ENCODE peak calls at places on chromosomes 3 and 15, in ten cellular contexts. T is lower leg skin, W is fibroblast of villous mesenchyme, I is fibroblast of the aortic adventitia, S is fibroblast of mammary gland, E is OCI-LY7, Y is AG04449, D is cardiac muscle cell, Z is RWPE2, O is breast epithelium. H is an unnamed sample.
A peak's percentile ranks its signal among the peaks of the same experiment; 100 is the strongest.

GRCh38 chr3:73255609-73256029 is 194.2 kb downstream of the EBLN2 start:
- DNase-seq in I (peak; percentile 87), E (no peak), O (no peak), Y (no peak), W (peak; percentile 13), D (peak; percentile 89), Z (peak; percentile 61), T (no peak), S (peak; percentile 82), H (peak; percentile 77)

GRCh38 chr15:63145426-63145825 is 11.9 kb downstream of the RPS27L start:
- DNase-seq in D (no peak), S (no peak), W (no peak), O (no peak), I (no peak), Y (no peak), E (no peak), Z (no peak), T (no peak), H (no peak)

GRCh38 chr3:47910777-47911440 is 105.3 kb downstream of the MAP4 start:
- DNase-seq in O (no peak), Y (peak; percentile 62), Z (peak; percentile 58), W (peak; percentile 68), S (peak; percentile 91), E (no peak), T (peak; percentile 26), I (peak; percentile 81), D (no peak), H (peak; percentile 78)

GRCh38 chr3:170560717-170561382 is 25.0 kb downstream of the SLC7A14 start:
- DNase-seq in O (no peak), I (no peak), Z (no peak), Y (no peak), D (no peak), S (peak; percentile 39), E (no peak), W (no peak), T (no peak), H (no peak)

GRCh38 chr15:77430213-77430612 is 9.5 kb downstream of the HMG20A start:
- DNase-seq in W (no peak), Z (no peak), S (no peak), I (no peak), D (no peak), T (no peak), E (no peak), Y (no peak), O (no peak), H (no peak)

GRCh38 chr3:190676477-190676876 is 162.6 kb downstream of the IL1RAP start:
- DNase-seq in S (peak; percentile 71), T (no peak), Y (no peak), E (no peak), W (no peak), D (no peak), I (peak; percentile 48), Z (no peak), O (no peak), H (no peak)

GRCh38 chr3:54557538-54558419 is 370.1 kb downstream of the LRTM1 start:
- DNase-seq in S (no peak), I (no peak), Y (no peak), O (no peak), D (no peak), Z (no peak), E (no peak), T (peak; percentile 48), W (no peak), H (no peak)

GRCh38 chr15:31235298-31236183 is 91.1 kb upstream of the KLF13 start:
- DNase-seq in Z (peak; percentile 69), W (peak; percentile 70), D (peak; percentile 84), Y (no peak), E (peak; percentile 45), S (peak; percentile 52), T (no peak), I (peak; percentile 75), O (no peak), H (peak; percentile 17)

GRCh38 chr3:164467027-164467426 is 611.3 kb downstream of the SI start:
- DNase-seq in T (no peak), Y (no peak), S (no peak), O (no peak), Z (no peak), D (no peak), W (no peak), E (no peak), I (peak; percentile 11), H (no peak)

GRCh38 chr15:87744815-87745214 is 511.7 kb downstream of the NTRK3 start:
- DNase-seq in T (no peak), O (no peak), D (no peak), Z (no peak), I (no peak), Y (no peak), W (no peak), E (no peak), S (no peak), H (no peak)

GRCh38 chr3:37826933-37827332 is 34.7 kb upstream of the CTDSPL start:
- DNase-seq in Z (no peak), W (no peak), D (no peak), T (no peak), S (no peak), Y (no peak), I (no peak), E (no peak), O (no peak), H (no peak)

GRCh38 chr3:44918581-44918980 is 44.2 kb downstream of the TGM4 start:
- DNase-seq in D (no peak), Y (no peak), W (no peak), Z (no peak), O (no peak), T (no peak), E (no peak), I (no peak), S (no peak), H (no peak)

GRCh38 chr15:70435872-70436271 is 327.5 kb downstream of the UACA start:
- DNase-seq in Y (no peak), D (no peak), O (no peak), T (no peak), I (no peak), E (peak; percentile 35), S (no peak), W (no peak), Z (no peak), H (no peak)

GRCh38 chr15:94792166-94792565 is 560.8 kb downstream of the MCTP2 start:
- DNase-seq in T (no peak), W (peak; percentile 1), Y (no peak), Z (peak; percentile 68), I (no peak), E (no peak), O (no peak), D (no peak), S (peak; percentile 0), H (no peak)

GRCh38 chr3:15728766-15729165 is 69.0 kb downstream of the ANKRD28 start:
- DNase-seq in Z (no peak), S (peak; percentile 38), W (no peak), Y (no peak), O (no peak), D (no peak), T (no peak), E (no peak), I (peak; percentile 9), H (peak; percentile 29)

GRCh38 chr3:132637590-132637989 is 22.0 kb downstream of the ACAD11 start:
- DNase-seq in S (peak; percentile 42), T (no peak), O (no peak), I (peak; percentile 50), D (no peak), W (peak; percentile 47), E (no peak), Z (no peak), Y (no peak), H (peak; percentile 75)

GRCh38 chr3:68025189-68025588 is 370.8 kb upstream of the SUCLG2 start:
- DNase-seq in D (no peak), Y (no peak), E (no peak), S (no peak), W (no peak), T (no peak), I (no peak), Z (no peak), O (no peak), H (no peak)
- H3K4me3 ChIP-seq in D (no peak overlapping the region), Y (no peak overlapping the region), E (no peak overlapping the region), S (no peak overlapping the region), W (no peak overlapping the region), T (no peak overlapping the region), I (no peak overlapping the region), Z (no peak overlapping the region), O (no peak overlapping the region), H (no peak overlapping the region)

DNA sequence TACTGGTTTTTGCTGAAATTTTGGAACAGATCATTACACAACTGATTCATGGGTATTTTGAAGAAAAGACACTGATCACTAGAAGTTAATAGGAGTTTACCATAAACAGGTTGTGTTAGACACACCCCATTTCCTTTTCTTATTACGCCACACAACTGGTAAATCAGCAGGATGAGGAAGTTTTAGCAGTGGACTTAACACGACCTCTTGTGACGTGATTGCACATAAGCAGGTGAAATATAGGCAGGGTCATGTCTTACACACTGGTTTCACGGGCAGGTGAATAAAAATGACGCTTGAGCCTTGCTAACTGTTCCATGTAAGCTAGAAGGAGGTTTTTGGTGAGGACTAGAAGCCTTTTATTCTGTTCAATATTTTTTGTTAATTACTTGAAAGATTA is 27.1 kb upstream of the TPRG1 start:
- DNase-seq in I (peak; percentile 56), Y (no peak), D (no peak), S (peak; percentile 64), O (no peak), W (peak; percentile 74), T (no peak), Z (no peak), E (peak; percentile 17), H (peak; percentile 23)
- TF ChIP-seq CTCF in I (no peak), Y (no peak), D (peak; percentile 29), S (peak; percentile 25), O (peak; percentile 59), W (peak; percentile 42), T (no peak), Z (peak; percentile 42), E (peak; percentile 34), H (no peak)

GRCh38 chr3:25448750-25449684 is 21.0 kb downstream of the RARB start:
- DNase-seq in S (peak; percentile 65), D (peak; percentile 92), I (peak; percentile 73), O (peak; percentile 84), Y (no peak), W (peak; percentile 61), E (no peak), Z (no peak), T (peak; percentile 91), H (peak; percentile 71)
- H3K4me3 ChIP-seq in S (no peak overlapping the region), D (no peak overlapping the region), I (no peak overlapping the region), O (no peak overlapping the region), Y (no peak overlapping the region), W (no peak overlapping the region), E (no peak overlapping the region), Z (no peak overlapping the region), T (no peak overlapping the region), H (no peak overlapping the region)

DNA sequence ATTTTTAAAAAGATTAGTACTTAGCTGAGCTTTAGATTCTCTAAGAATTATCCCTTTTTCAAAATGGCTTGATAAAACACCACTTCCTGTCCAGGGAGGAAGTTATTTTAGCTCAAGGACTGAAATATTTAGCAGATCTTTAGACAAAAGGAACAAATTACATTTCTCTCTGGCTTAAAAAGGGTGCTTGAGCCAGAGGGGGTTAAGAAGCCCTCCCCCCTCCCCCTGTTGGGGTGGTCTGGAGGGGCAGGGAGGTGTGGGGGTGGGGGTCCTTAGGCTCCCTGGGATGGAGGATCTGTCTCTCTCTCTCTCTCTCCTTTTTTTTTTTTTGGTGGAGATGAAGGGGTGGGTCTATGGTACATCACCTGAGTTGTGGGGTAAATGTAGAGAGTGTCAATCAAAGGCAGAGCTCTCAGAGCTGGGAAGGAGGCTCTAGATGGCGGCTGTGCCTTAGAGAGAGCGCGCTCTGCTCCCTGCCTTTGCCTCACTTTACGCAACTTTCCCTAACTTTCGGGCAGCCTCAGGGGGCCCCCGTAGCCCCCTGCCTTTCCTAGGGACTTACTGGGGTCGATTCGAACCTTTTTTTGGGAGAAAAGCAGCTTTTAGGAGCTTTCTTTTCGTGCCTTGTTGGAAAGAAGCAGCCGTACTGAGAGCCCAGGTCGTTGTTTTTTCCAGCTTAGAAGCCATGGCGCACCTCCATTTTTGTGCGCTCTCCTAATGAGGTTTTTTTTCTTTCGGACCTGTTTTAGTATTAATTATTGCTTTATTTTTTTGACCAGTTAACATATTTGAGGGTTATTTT is at the start of gene CHD2:
- DNase-seq in Z (peak; percentile 86), I (peak; percentile 81), O (peak; percentile 71), E (peak; percentile 92), Y (no peak), T (no peak), D (peak; percentile 88), S (peak; percentile 90), W (peak; percentile 89), H (peak; percentile 71)
- TF ChIP-seq CTCF in Z (peak; percentile 55), I (no peak), O (peak; percentile 1), E (peak; percentile 42), Y (no peak), T (no peak), D (no peak), S (no peak), W (no peak), H (no peak)